ENCODE peak calls at places on chromosome 15, in seven cellular contexts. C is adrenal gland; D is mucosa of gallbladder; L is nucleus accumbens; T is left colon; W is mucosa of descending colon; F is stimulated activated CD8-positive, alpha-beta memory T cell treated with anti-CD3 and anti-CD28 coated beads, Interleukin-4, amount 100 ng/mL, for 24 hours. S is an unnamed sample.

GRCh38 chr15:66907826-66908502 is 157.4 kb upstream of the SMAD3 start:
- DNase-seq in C (no peak), D (peak), L (peak), T (peak), W (peak), F (no peak), S (no peak)

GRCh38 chr15:92848852-92849598 is 51.1 kb upstream of the CHD2 start:
- DNase-seq in C (no peak), D (no peak), L (no peak), T (no peak), W (no peak), F (no peak), S (no peak)

GRCh38 chr15:33098082-33099058 is 96.1 kb downstream of the FMN1 start:
- DNase-seq in C (no peak), D (no peak), L (no peak), T (no peak), W (no peak), F (no peak), S (peak)

GRCh38 chr15:70125605-70126004 is 27.9 kb upstream of the TLE3 start:
- DNase-seq in C (no peak), D (no peak), L (no peak), T (no peak), W (no peak), F (no peak), S (no peak)

GRCh38 chr15:90266485-90266884 is 1.0 kb downstream of the NGRN start:
- DNase-seq in C (no peak), D (no peak), L (no peak), T (no peak), W (peak), F (no peak), S (peak)

GRCh38 chr15:33160054-33160453 is 34.5 kb downstream of the FMN1 start:
- DNase-seq in C (no peak), D (no peak), L (no peak), T (no peak), W (no peak), F (no peak), S (no peak)

GRCh38 chr15:100090411-100090810 is 251.4 kb downstream of the ADAMTS17 start:
- DNase-seq in C (no peak), D (no peak), L (no peak), T (no peak), W (no peak), F (no peak), S (peak)

GRCh38 chr15:27492021-27492621 is 521.1 kb downstream of the GABRG3 start:
- DNase-seq in C (no peak), D (no peak), L (peak), T (no peak), W (no peak), F (no peak), S (no peak)

GRCh38 chr15:60582370-60583036 is 103.6 kb upstream of the ICE2 start:
- DNase-seq in C (no peak), D (no peak), L (no peak), T (no peak), W (no peak), F (no peak), S (no peak)

GRCh38 chr15:94286581-94286980 is 55.2 kb downstream of the MCTP2 start:
- DNase-seq in C (no peak), D (no peak), L (no peak), T (no peak), W (no peak), F (no peak), S (no peak)

GRCh38 chr15:88878720-88879184 is 16.6 kb downstream of the HAPLN3 start:
- DNase-seq in C (no peak), D (no peak), L (no peak), T (no peak), W (peak), F (no peak), S (peak)

GRCh38 chr15:56232058-56232457 is 11.6 kb downstream of the RFX7 start:
- DNase-seq in C (no peak), D (no peak), L (no peak), T (no peak), W (no peak), F (no peak), S (no peak)

S was measured in trophoblast cell.